ENCODE peak calls at places on chromosomes 12 and 14, in four cellular contexts. C, X, Q and V are unnamed samples.

GRCh38 chr12:60185060-60185459 is 589.2 kb downstream of the SLC16A7 start:
- DNase-seq in X (no peak), Q (no peak), C (no peak), V (no peak)

GRCh38 chr12:1174659-1175058 is 183.6 kb downstream of the ERC1 start:
- DNase-seq in C (no peak), Q (no peak), X (no peak), V (no peak)

GRCh38 chr14:28608438-28608837 is 158.1 kb upstream of the FOXG1 start:
- DNase-seq in C (no peak), Q (no peak), X (no peak), V (no peak)

GRCh38 chr12:66964629-66965028 is 285.8 kb upstream of the GRIP1 start:
- DNase-seq in C (no peak), X (no peak), Q (no peak), V (no peak)

GRCh38 chr12:27711312-27711682 is 665 bp downstream of the MRPS35 start:
- DNase-seq in Q (peak; percentile 56), C (peak; percentile 19), X (no peak), V (peak; percentile 15)

GRCh38 chr12:121494093-121494787 is 86.6 kb downstream of the KDM2B start:
- DNase-seq in X (no peak), C (no peak), Q (peak; percentile 71), V (no peak)

GRCh38 chr14:100824156-100824555 is 1.8 kb upstream of the MEG3 start:
- DNase-seq in X (no peak), C (peak; percentile 37), Q (no peak), V (no peak)

GRCh38 chr12:2776129-2776806 is 18.5 kb upstream of the FKBP4 start:
- DNase-seq in C (no peak), Q (no peak), X (no peak), V (no peak)

GRCh38 chr12:117151195-117152031 is 38.9 kb downstream of the FBXO21 start:
- DNase-seq in C (no peak), X (no peak), Q (peak; percentile 93), V (no peak)

GRCh38 chr12:109738878-109739665 is 25.4 kb downstream of the FAM222A start:
- DNase-seq in Q (no peak), X (no peak), C (no peak), V (no peak)

GRCh38 chr12:88153959-88154358 is 11.9 kb downstream of the TMTC3 start:
- DNase-seq in Q (no peak), C (no peak), X (no peak), V (no peak)

GRCh38 chr14:24816011-24816928 is 182.3 kb upstream of the GZMB start:
- DNase-seq in Q (no peak), X (no peak), C (no peak), V (no peak)

GRCh38 chr12:93776581-93777018 is 99.4 kb downstream of the CRADD start:
- DNase-seq in Q (no peak), X (no peak), C (no peak), V (no peak)

GRCh38 chr12:591167-591570 is 72.1 kb downstream of the NINJ2 start:
- DNase-seq in X (no peak), Q (peak; percentile 59), C (no peak), V (no peak)

GRCh38 chr12:115709410-115710065 is 568.0 kb downstream of the MED13L start:
- DNase-seq in C (no peak), X (no peak), Q (no peak), V (no peak)

GRCh38 chr12:15752780-15753179 is 36.4 kb downstream of the EPS8 start:
- DNase-seq in Q (no peak), X (no peak), C (no peak), V (no peak)

GRCh38 chr14:56422703-56423213 is 156.8 kb upstream of the TMEM260 start:
- DNase-seq in C (no peak), Q (peak; percentile 11), X (no peak), V (peak; percentile 30)

GRCh38 chr12:108363165-108363564 is 24.1 kb upstream of the CMKLR1 start:
- DNase-seq in Q (no peak), X (no peak), C (no peak), V (no peak)

GRCh38 chr12:11941601-11942360 is 129.0 kb upstream of the BCL2L14 start:
- DNase-seq in C (no peak), X (no peak), Q (no peak), V (no peak)

GRCh38 chr12:46371718-46372130 is 849 bp downstream of the SLC38A2 start:
- DNase-seq in C (peak; percentile 30), Q (peak; percentile 59), X (no peak), V (no peak)

GRCh38 chr14:57346741-57347140 is 43.6 kb upstream of the NAA30 start:
- DNase-seq in Q (no peak), C (no peak), X (no peak), V (no peak)

GRCh38 chr12:109727039-109727723 is 13.6 kb downstream of the FAM222A start:
- DNase-seq in C (no peak), X (no peak), Q (no peak), V (no peak)

GRCh38 chr14:65204056-65204455 is 101.7 kb upstream of the MAX start:
- DNase-seq in C (no peak), Q (no peak), X (no peak), V (no peak)

GRCh38 chr12:14422516-14423230 is 57.2 kb downstream of the ATF7IP start:
- DNase-seq in X (no peak), Q (no peak), C (no peak), V (no peak)

GRCh38 chr12:64395739-64396138 is 5.2 kb upstream of the C12orf56 start:
- DNase-seq in X (no peak), Q (no peak), C (no peak), V (no peak)

GRCh38 chr14:54348001-54348611 is 48.7 kb upstream of the CDKN3 start:
- DNase-seq in X (no peak), C (peak; percentile 35), Q (peak; percentile 65), V (peak; percentile 16)
- TF ChIP-seq SPI1 in X (no peak), C (no peak), Q (no peak), V (no peak)

DNA sequence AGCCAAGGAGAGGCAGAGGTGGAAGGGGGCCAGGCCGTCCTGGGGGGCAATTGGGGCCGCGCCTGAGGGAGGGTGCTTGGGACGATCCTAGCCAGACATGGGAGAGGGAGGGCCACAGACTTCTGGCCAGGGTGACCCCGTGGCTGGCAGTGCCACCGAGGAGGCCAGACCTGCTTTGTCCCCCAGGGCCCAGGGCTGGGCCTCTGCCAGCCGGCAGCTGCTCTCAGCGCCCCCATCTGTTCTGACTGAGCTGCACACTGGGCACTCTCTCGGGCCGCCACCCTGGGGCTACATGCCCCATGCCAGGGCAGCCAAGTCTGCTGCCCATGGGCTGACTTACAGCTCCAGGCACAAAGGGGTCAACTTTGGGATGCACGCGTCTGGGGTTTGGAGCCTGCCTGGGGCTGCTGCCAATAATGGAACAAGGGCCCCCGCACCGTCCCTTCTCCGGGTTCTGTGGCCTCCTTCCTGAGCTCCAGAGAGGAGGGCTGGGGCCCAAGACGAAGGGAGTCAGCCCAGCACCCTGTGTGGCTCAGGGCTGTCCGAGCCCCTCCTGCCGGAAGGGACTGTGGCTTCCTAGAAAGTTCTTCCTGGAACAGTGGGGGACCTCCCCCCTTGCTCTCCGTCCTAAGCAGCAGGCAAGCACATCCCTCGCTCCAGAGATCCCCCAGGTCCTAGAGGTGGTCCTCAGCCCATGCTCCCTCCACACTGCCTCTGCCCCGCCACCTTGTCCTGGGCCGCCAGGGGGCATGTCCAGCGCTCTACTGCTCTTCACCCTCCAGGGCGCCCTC is 1.1 kb downstream of the ADSS1 start:
- DNase-seq in X (no peak), C (no peak), Q (peak; percentile 61), V (no peak)
- TF ChIP-seq SPI1 in X (no peak), C (no peak), Q (no peak), V (no peak)

GRCh38 chr12:21296751-21297406 is 37.8 kb downstream of the SLCO1A2 start:
- DNase-seq in Q (peak; percentile 8), X (no peak), C (no peak), V (no peak)
- TF ChIP-seq SPI1 in Q (no peak), X (no peak), C (no peak), V (no peak)

GRCh38 chr14:47921133-47921532 is 245.7 kb upstream of the MDGA2 start:
- DNase-seq in X (no peak), Q (no peak), C (no peak), V (no peak)
- TF ChIP-seq SPI1 in X (no peak), Q (no peak), C (no peak), V (no peak)